ENCODE peak calls at places on chromosomes 6 and 20, in five cellular contexts. One of them, this sample, is unnamed.

GRCh38 chr20:13816757-13817156 is 31.9 kb downstream of the NDUFAF5 start:
- DNase-seq in GM13976: no peak
- DNase-seq in T follicular helper cell: no peak
- DNase-seq in T-helper 17 cell: no peak
- DNase-seq in amniotic stem cell: no peak
- DNase-seq in this sample: no peak

GRCh38 chr6:16519265-16520242 is 241.7 kb downstream of the ATXN1 start:
- DNase-seq in T-helper 17 cell: no peak
- DNase-seq in amniotic stem cell: no peak
- DNase-seq in GM13976: no peak
- DNase-seq in T follicular helper cell: no peak
- DNase-seq in this sample: no peak

GRCh38 chr6:157861814-157862213 is 38.8 kb downstream of the SNX9 start:
- DNase-seq in amniotic stem cell: no peak
- DNase-seq in T-helper 17 cell: no peak
- DNase-seq in T follicular helper cell: no peak
- DNase-seq in GM13976: no peak
- DNase-seq in this sample: no peak

GRCh38 chr6:153210083-153210482 is 79.0 kb upstream of the RGS17 start:
- DNase-seq in T follicular helper cell: no peak
- DNase-seq in amniotic stem cell: no peak
- DNase-seq in GM13976: peak
- DNase-seq in T-helper 17 cell: no peak
- DNase-seq in this sample: no peak

GRCh38 chr6:136341967-136342366 is 52.3 kb upstream of the BCLAF1 start:
- DNase-seq in T follicular helper cell: no peak
- DNase-seq in GM13976: no peak
- DNase-seq in T-helper 17 cell: no peak
- DNase-seq in amniotic stem cell: no peak
- DNase-seq in this sample: no peak

GRCh38 chr6:30915591-30915946 is 1.5 kb downstream of the VARS2 start:
- DNase-seq in GM13976: peak
- DNase-seq in amniotic stem cell: peak
- DNase-seq in T-helper 17 cell: no peak
- DNase-seq in T follicular helper cell: no peak
- DNase-seq in this sample: no peak

GRCh38 chr6:119544325-119545150 is 195.0 kb upstream of the MAN1A1 start:
- DNase-seq in T follicular helper cell: no peak
- DNase-seq in GM13976: no peak
- DNase-seq in amniotic stem cell: no peak
- DNase-seq in T-helper 17 cell: no peak
- DNase-seq in this sample: no peak

GRCh38 chr20:59455392-59456341 is 148.7 kb upstream of the PHACTR3 start:
- DNase-seq in amniotic stem cell: peak
- DNase-seq in T follicular helper cell: no peak
- DNase-seq in T-helper 17 cell: no peak
- DNase-seq in GM13976: peak
- DNase-seq in this sample: no peak

GRCh38 chr6:110493253-110493800 is 16.9 kb upstream of the SLC22A16 start:
- DNase-seq in amniotic stem cell: no peak
- DNase-seq in T-helper 17 cell: no peak
- DNase-seq in GM13976: no peak
- DNase-seq in T follicular helper cell: no peak
- DNase-seq in this sample: no peak

GRCh38 chr20:58697201-58697866 is 4.7 kb downstream of the NPEPL1 start:
- DNase-seq in GM13976: no peak
- DNase-seq in T-helper 17 cell: no peak
- DNase-seq in T follicular helper cell: no peak
- DNase-seq in amniotic stem cell: no peak
- DNase-seq in this sample: no peak

GRCh38 chr6:34284563-34285545 is 36.0 kb upstream of the SMIM29 start:
- DNase-seq in T follicular helper cell: no peak
- DNase-seq in amniotic stem cell: no peak
- DNase-seq in GM13976: no peak
- DNase-seq in T-helper 17 cell: no peak
- DNase-seq in this sample: no peak

GRCh38 chr6:105364243-105364642 is 38.6 kb downstream of the PREP start:
- DNase-seq in T follicular helper cell: no peak
- DNase-seq in GM13976: no peak
- DNase-seq in T-helper 17 cell: no peak
- DNase-seq in amniotic stem cell: no peak
- DNase-seq in this sample: no peak

GRCh38 chr6:34466242-34467185 is 638 bp downstream of the PACSIN1 start:
- DNase-seq in T-helper 17 cell: no peak
- DNase-seq in GM13976: no peak
- DNase-seq in amniotic stem cell: no peak
- DNase-seq in T follicular helper cell: no peak
- DNase-seq in this sample: no peak

GRCh38 chr20:16711859-16712258 is 18.0 kb upstream of the SNRPB2 start:
- DNase-seq in T-helper 17 cell: no peak
- DNase-seq in amniotic stem cell: no peak
- DNase-seq in T follicular helper cell: no peak
- DNase-seq in GM13976: no peak
- DNase-seq in this sample: no peak

GRCh38 chr6:105359419-105360366 is 43.2 kb downstream of the PREP start:
- DNase-seq in GM13976: peak
- DNase-seq in T-helper 17 cell: no peak
- DNase-seq in T follicular helper cell: no peak
- DNase-seq in amniotic stem cell: peak
- DNase-seq in this sample: no peak

GRCh38 chr6:22071655-22072054 is 225.2 kb downstream of the PRL start:
- DNase-seq in amniotic stem cell: peak
- DNase-seq in T-helper 17 cell: no peak
- DNase-seq in GM13976: no peak
- DNase-seq in T follicular helper cell: no peak
- DNase-seq in this sample: no peak

GRCh38 chr6:139927236-139927635 is 552.8 kb upstream of the CITED2 start:
- DNase-seq in T-helper 17 cell: no peak
- DNase-seq in amniotic stem cell: no peak
- DNase-seq in GM13976: peak
- DNase-seq in T follicular helper cell: no peak
- DNase-seq in this sample: no peak

GRCh38 chr20:20022498-20022897 is 5.3 kb downstream of the NAA20 start:
- DNase-seq in GM13976: peak
- DNase-seq in T-helper 17 cell: no peak
- DNase-seq in amniotic stem cell: no peak
- DNase-seq in T follicular helper cell: no peak
- DNase-seq in this sample: no peak

GRCh38 chr6:31075528-31075927 is 36.8 kb downstream of the C6orf15 start:
- DNase-seq in GM13976: no peak
- DNase-seq in T follicular helper cell: no peak
- DNase-seq in T-helper 17 cell: no peak
- DNase-seq in amniotic stem cell: peak
- DNase-seq in this sample: no peak

GRCh38 chr6:64280569-64280968 is 645.0 kb downstream of the PHF3 start:
- DNase-seq in amniotic stem cell: no peak
- DNase-seq in T-helper 17 cell: no peak
- DNase-seq in GM13976: peak
- DNase-seq in T follicular helper cell: no peak
- DNase-seq in this sample: no peak

GRCh38 chr20:3323398-3323797 is 84.1 kb downstream of the DNAAF9 start:
- DNase-seq in amniotic stem cell: no peak
- DNase-seq in T follicular helper cell: no peak
- DNase-seq in T-helper 17 cell: no peak
- DNase-seq in GM13976: no peak
- DNase-seq in this sample: no peak

GRCh38 chr6:47628448-47629272 is 69.7 kb upstream of the ADGRF4 start:
- DNase-seq in T follicular helper cell: no peak
- DNase-seq in amniotic stem cell: no peak
- DNase-seq in GM13976: no peak
- DNase-seq in T-helper 17 cell: no peak
- DNase-seq in this sample: no peak

GRCh38 chr20:24968278-24968677 is 19.2 kb downstream of the CST7 start:
- DNase-seq in amniotic stem cell: no peak
- DNase-seq in GM13976: no peak
- DNase-seq in T follicular helper cell: no peak
- DNase-seq in T-helper 17 cell: no peak
- DNase-seq in this sample: no peak

GRCh38 chr6:163356324-163356723 is 58.2 kb upstream of the QKI start:
- DNase-seq in amniotic stem cell: no peak
- DNase-seq in GM13976: no peak
- DNase-seq in T-helper 17 cell: no peak
- DNase-seq in T follicular helper cell: no peak
- DNase-seq in this sample: no peak

GRCh38 chr6:15389759-15390723 is 144.2 kb downstream of the JARID2 start:
- DNase-seq in T-helper 17 cell: no peak
- DNase-seq in amniotic stem cell: peak
- DNase-seq in T follicular helper cell: no peak
- DNase-seq in GM13976: peak
- DNase-seq in this sample: no peak

GRCh38 chr6:118908441-118908840 is 14.5 kb downstream of the ASF1A start:
- DNase-seq in amniotic stem cell: no peak
- DNase-seq in T-helper 17 cell: no peak
- DNase-seq in GM13976: no peak
- DNase-seq in T follicular helper cell: no peak
- DNase-seq in this sample: no peak

GRCh38 chr20:4962257-4962855 is 39.0 kb downstream of the SLC23A2 start:
- DNase-seq in amniotic stem cell: no peak
- DNase-seq in T-helper 17 cell: peak
- DNase-seq in GM13976: no peak
- DNase-seq in T follicular helper cell: peak
- DNase-seq in this sample: no peak

GRCh38 chr20:53513168-53513488 is 80.5 kb downstream of the ZNF217 start:
- DNase-seq in GM13976: no peak
- DNase-seq in T-helper 17 cell: no peak
- DNase-seq in amniotic stem cell: no peak
- DNase-seq in T follicular helper cell: no peak
- DNase-seq in this sample: no peak

GRCh38 chr6:107699191-107700015 is 124.7 kb downstream of the SCML4 start:
- DNase-seq in amniotic stem cell: no peak
- DNase-seq in T follicular helper cell: no peak
- DNase-seq in T-helper 17 cell: no peak
- DNase-seq in GM13976: no peak
- DNase-seq in this sample: no peak

GRCh38 chr6:141551318-141551717 is 581.4 kb upstream of the GJE1 start:
- DNase-seq in T-helper 17 cell: no peak
- DNase-seq in GM13976: no peak
- DNase-seq in T follicular helper cell: no peak
- DNase-seq in amniotic stem cell: no peak
- DNase-seq in this sample: no peak

GRCh38 chr6:162377735-162378134 is 349.8 kb downstream of the PRKN start:
- DNase-seq in T follicular helper cell: no peak
- DNase-seq in GM13976: no peak
- DNase-seq in T-helper 17 cell: no peak
- DNase-seq in amniotic stem cell: no peak
- DNase-seq in this sample: no peak

GRCh38 chr6:150541587-150541986 is 58.1 kb upstream of the PLEKHG1 start:
- DNase-seq in amniotic stem cell: no peak
- DNase-seq in T-helper 17 cell: no peak
- DNase-seq in GM13976: no peak
- DNase-seq in T follicular helper cell: no peak
- DNase-seq in this sample: no peak

GRCh38 chr6:10368841-10369240 is 46.0 kb downstream of the TFAP2A start:
- DNase-seq in T-helper 17 cell: no peak
- DNase-seq in amniotic stem cell: no peak
- DNase-seq in T follicular helper cell: no peak
- DNase-seq in GM13976: no peak
- DNase-seq in this sample: no peak